ENCODE peak calls at places on chromosomes 16 and 17, in seven cellular contexts. L is activated naive CD8-positive, alpha-beta T cell treated with anti-CD3 and anti-CD28 coated beads for 36 hours; Y is sciatic nerve; M is AG08395; F is non-pigmented ciliary epithelial cell; Q is heart right ventricle; J is fibroblast of villous mesenchyme. V is an unnamed sample.

GRCh38 chr17:11557727-11558452 is 40.4 kb upstream of the DNAH9 start:
- DNase-seq in F (no peak), L (no peak), M (no peak), J (no peak), Y (no peak), Q (no peak), V (no peak)

GRCh38 chr17:79691931-79692330 is 38.8 kb upstream of the ENPP7 start:
- DNase-seq in M (peak; percentile 30), Y (no peak), J (no peak), F (no peak), L (no peak), Q (peak; percentile 45), V (no peak)

GRCh38 chr16:50103764-50104163 is 38.0 kb downstream of the HEATR3 start:
- DNase-seq in L (no peak), F (no peak), Q (no peak), M (no peak), J (peak; percentile 87), Y (no peak), V (no peak)

GRCh38 chr16:27230562-27230991 is 27.3 kb downstream of the KDM8 start:
- DNase-seq in Q (no peak), F (no peak), J (no peak), M (no peak), L (peak; percentile 67), Y (no peak), V (no peak)

GRCh38 chr16:78902291-78902690 is 698.2 kb downstream of the MAF start:
- DNase-seq in L (no peak), Q (no peak), J (no peak), Y (no peak), F (no peak), M (no peak), V (no peak)

GRCh38 chr17:75271955-75272847 is 1.2 kb upstream of the MIF4GD start:
- DNase-seq in F (no peak), J (no peak), M (peak; percentile 84), L (peak; percentile 20), Q (peak; percentile 70), Y (no peak), V (no peak)

GRCh38 chr17:80364091-80364691 is 50.8 kb upstream of the ENDOV start:
- DNase-seq in F (no peak), Q (no peak), Y (no peak), J (peak; percentile 3), M (no peak), L (no peak), V (peak; percentile 63)

GRCh38 chr17:39608601-39609000 is 881 bp upstream of the NEUROD2 start:
- DNase-seq in L (no peak), J (no peak), F (no peak), M (no peak), Q (no peak), Y (no peak), V (no peak)

GRCh38 chr17:33291248-33292183 is 1.6 kb downstream of the ASIC2 start:
- DNase-seq in L (peak; percentile 4), F (no peak), Q (peak; percentile 11), J (peak; percentile 53), M (peak; percentile 28), Y (no peak), V (peak; percentile 77)

GRCh38 chr17:77416096-77416713 is 275.4 kb downstream of the SEC14L1 start:
- DNase-seq in Q (no peak), M (no peak), L (no peak), F (no peak), J (no peak), Y (no peak), V (no peak)

GRCh38 chr16:3938843-3939624 is 58.5 kb upstream of the CREBBP start:
- DNase-seq in Q (peak; percentile 72), J (peak; percentile 83), M (peak; percentile 78), Y (peak; percentile 81), F (no peak), L (peak; percentile 73), V (peak; percentile 89)

GRCh38 chr17:45332989-45333701 is 16.3 kb upstream of the MAP3K14 start:
- DNase-seq in Y (peak; percentile 39), Q (no peak), M (peak; percentile 26), L (no peak), F (no peak), J (no peak), V (no peak)

GRCh38 chr17:76054112-76054476 is 18.2 kb downstream of the SRP68 start:
- DNase-seq in J (peak; percentile 33), L (no peak), Q (no peak), M (peak; percentile 61), F (peak; percentile 43), Y (no peak), V (no peak)

V was measured in neural progenitor cell.